ENCODE peak calls at places on chromosomes 7 and 10, in five cellular contexts. W, N, O, C and Q are unnamed samples.

GRCh38 chr10:113631680-113632079 is 32.2 kb downstream of the NRAP start:
- DNase-seq in W (no peak), N (no peak), O (no peak), C (no peak), Q (no peak)

GRCh38 chr10:70780772-70781171 is 4.4 kb downstream of the TBATA start:
- DNase-seq in W (no peak), N (no peak), O (no peak), C (no peak), Q (no peak)

GRCh38 chr7:16811555-16811954 is 6.8 kb upstream of the AGR2 start:
- DNase-seq in W (no peak), N (peak), O (no peak), C (no peak), Q (no peak)

GRCh38 chr10:71837085-71837827 is 13.8 kb downstream of the PSAP start:
- DNase-seq in W (no peak), N (no peak), O (no peak), C (no peak), Q (no peak)

GRCh38 chr10:79260803-79261740 is 86.2 kb upstream of the PPIF start:
- DNase-seq in W (peak), N (peak), O (no peak), C (peak), Q (no peak)

GRCh38 chr7:50229964-50230363 is 74.6 kb upstream of the IKZF1 start:
- DNase-seq in W (no peak), N (no peak), O (no peak), C (no peak), Q (no peak)

GRCh38 chr10:11373626-11374310 is 237.7 kb downstream of the USP6NL start:
- DNase-seq in W (no peak), N (no peak), O (no peak), C (no peak), Q (no peak)

GRCh38 chr7:75638607-75639070 is 100.1 kb downstream of the HIP1 start:
- DNase-seq in W (peak), N (peak), O (no peak), C (peak), Q (no peak)

GRCh38 chr7:35891004-35891830 is 90.4 kb downstream of the SEPTIN7 start:
- DNase-seq in W (no peak), N (no peak), O (no peak), C (no peak), Q (no peak)

GRCh38 chr7:36207451-36208291 is 54.6 kb downstream of the EEPD1 start:
- DNase-seq in W (peak), N (peak), O (no peak), C (no peak), Q (peak)

GRCh38 chr10:68235591-68235990 is 3.7 kb upstream of the ATOH7 start:
- DNase-seq in W (no peak), N (no peak), O (no peak), C (no peak), Q (no peak)

GRCh38 chr7:4753610-4754432 is 21.6 kb upstream of the AP5Z1 start:
- DNase-seq in W (peak), N (peak), O (peak), C (peak), Q (peak)

GRCh38 chr10:3059974-3060373 is 7.4 kb upstream of the PFKP start:
- DNase-seq in W (no peak), N (no peak), O (no peak), C (no peak), Q (no peak)

GRCh38 chr10:33661580-33662269 is 327.3 kb upstream of the NRP1 start:
- DNase-seq in W (peak), N (peak), O (no peak), C (peak), Q (no peak)

GRCh38 chr7:90592036-90592435 is 4.1 kb upstream of the CDK14 start:
- DNase-seq in W (no peak), N (no peak), O (no peak), C (no peak), Q (no peak)

GRCh38 chr10:93080350-93081046 is 6.8 kb downstream of the CYP26A1 start:
- DNase-seq in W (peak), N (peak), O (peak), C (peak), Q (peak)

GRCh38 chr7:36949711-36950600 is 225.7 kb upstream of the AOAH start:
- DNase-seq in W (peak), N (no peak), O (no peak), C (peak), Q (no peak)

GRCh38 chr7:114082934-114083647 is 164.3 kb upstream of the PPP1R3A start:
- DNase-seq in W (peak), N (peak), O (no peak), C (no peak), Q (no peak)

GRCh38 chr7:29878081-29878688 is 71.9 kb downstream of the WIPF3 start:
- DNase-seq in W (no peak), N (peak), O (peak), C (no peak), Q (peak)

GRCh38 chr10:70084189-70084588 is 31.5 kb downstream of the MACROH2A2 start:
- DNase-seq in W (no peak), N (no peak), O (no peak), C (no peak), Q (no peak)

GRCh38 chr7:24723178-24723530 is 34.1 kb downstream of the GSDME start:
- DNase-seq in W (no peak), N (no peak), O (no peak), C (no peak), Q (no peak)

GRCh38 chr10:10196701-10197100 is 821.0 kb upstream of the CELF2 start:
- DNase-seq in W (no peak), N (no peak), O (no peak), C (no peak), Q (no peak)

GRCh38 chr7:140295224-140295623 is 103.1 kb downstream of the SLC37A3 start:
- DNase-seq in W (no peak), N (no peak), O (no peak), C (no peak), Q (no peak)

GRCh38 chr10:131547129-131547799 is 235.7 kb upstream of the TCERG1L start:
- DNase-seq in W (no peak), N (no peak), O (no peak), C (no peak), Q (no peak)

GRCh38 chr7:134954197-134955082 is 31.9 kb upstream of the AGBL3 start:
- DNase-seq in W (no peak), N (peak), O (peak), C (no peak), Q (no peak)

GRCh38 chr10:112446055-112446854 is 459 bp downstream of the ZDHHC6 start:
- DNase-seq in W (no peak), N (peak), O (no peak), C (no peak), Q (no peak)

GRCh38 chr7:27151341-27151944 is 940 bp downstream of the HOXA3 start:
- DNase-seq in W (no peak), N (no peak), O (no peak), C (no peak), Q (no peak)

GRCh38 chr10:22742678-22743077 is 28.3 kb upstream of the PIP4K2A start:
- DNase-seq in W (no peak), N (no peak), O (no peak), C (no peak), Q (no peak)